ENCODE peak calls at places on chromosomes 11 and 22, in four cellular contexts. One of them, this sample, is unnamed.
A peak's percentile ranks its signal among the peaks of the same experiment; 100 is the strongest.

GRCh38 chr22:28917747-28918543 is 34.6 kb downstream of the ZNRF3 start:
- DNase-seq in GM19239: no peak
- DNase-seq in pancreas: no peak
- DNase-seq in kidney: no peak
- DNase-seq in this sample: no peak

GRCh38 chr11:406796-407650 is 7.8 kb downstream of the SIGIRR start:
- DNase-seq in GM19239: peak; percentile 100
- DNase-seq in pancreas: no peak
- DNase-seq in kidney: peak; percentile 96
- DNase-seq in this sample: peak; percentile 76

GRCh38 chr11:2738551-2739431 is 39.0 kb upstream of the KCNQ1OT1 start:
- DNase-seq in GM19239: no peak
- DNase-seq in pancreas: peak; percentile 55
- DNase-seq in kidney: peak; percentile 65
- DNase-seq in this sample: no peak

GRCh38 chr11:87101956-87102355 is 64.2 kb downstream of the TMEM135 start:
- DNase-seq in GM19239: no peak
- DNase-seq in pancreas: no peak
- DNase-seq in kidney: no peak
- DNase-seq in this sample: no peak

GRCh38 chr11:69008774-69009440 is 4.1 kb downstream of the MRGPRF start:
- DNase-seq in GM19239: no peak
- DNase-seq in pancreas: peak; percentile 46
- DNase-seq in kidney: peak; percentile 96
- DNase-seq in this sample: no peak

GRCh38 chr11:131658952-131659351 is 288.5 kb downstream of the NTM start:
- DNase-seq in GM19239: no peak
- DNase-seq in pancreas: no peak
- DNase-seq in kidney: no peak
- DNase-seq in this sample: no peak

GRCh38 chr11:9072790-9073189 is 18.6 kb downstream of the SCUBE2 start:
- DNase-seq in GM19239: no peak
- DNase-seq in pancreas: no peak
- DNase-seq in kidney: no peak
- DNase-seq in this sample: no peak

GRCh38 chr22:41417622-41418390 is 28.8 kb downstream of the TOB2 start:
- DNase-seq in GM19239: no peak
- DNase-seq in pancreas: peak; percentile 100
- DNase-seq in kidney: peak; percentile 97
- DNase-seq in this sample: no peak

GRCh38 chr11:107776062-107776461 is 64.2 kb upstream of the SLN start:
- DNase-seq in GM19239: no peak
- DNase-seq in pancreas: no peak
- DNase-seq in kidney: no peak
- DNase-seq in this sample: no peak

GRCh38 chr11:71171024-71171423 is 81.4 kb downstream of the SHANK2 start:
- DNase-seq in GM19239: no peak
- DNase-seq in pancreas: no peak
- DNase-seq in kidney: peak; percentile 35
- DNase-seq in this sample: no peak

This sample was measured in GM12864.